ENCODE peak calls at places on chromosomes 4 and X, in nine cellular contexts. C is LHCN-M2; X is stimulated activated CD4-positive, alpha-beta T cell treated with anti-CD3 and anti-CD28 coated beads, TNF-alpha, amount 100 ng/mL, for 4 hours; I is NB4; W is caudate nucleus; Q is OCI-LY7; Z is AG04450; H is fibroblast of lung; U is GM23338. J is an unnamed sample.

GRCh38 chr4:73019462-73020047 is 50.0 kb downstream of the COX18 start:
- DNase-seq in C (peak; percentile 41), X (no peak), I (peak; percentile 46), W (no peak), Q (peak; percentile 61), Z (peak; percentile 7), H (peak; percentile 31), U (peak; percentile 78), J (peak; percentile 56)

GRCh38 chrX:63686878-63687714 is 97.9 kb downstream of the ARHGEF9 start:
- DNase-seq in C (peak; percentile 75), X (no peak), I (peak; percentile 41), W (no peak), Q (peak; percentile 29), Z (peak; percentile 4), H (peak; percentile 32), U (peak; percentile 73), J (peak; percentile 38)

GRCh38 chrX:102720237-102721168 is at the start of gene GPRASP3:
- DNase-seq in C (peak; percentile 67), X (peak; percentile 46), I (no peak), W (peak; percentile 72), Q (no peak), Z (peak; percentile 34), H (peak; percentile 75), U (peak; percentile 74), J (peak; percentile 81)

GRCh38 chrX:35890699-35891098 is 28.8 kb upstream of the CFAP47 start:
- DNase-seq in C (peak; percentile 27), X (no peak), I (peak; percentile 64), W (no peak), Q (peak; percentile 16), Z (no peak), H (peak; percentile 1), U (peak; percentile 71), J (no peak)

GRCh38 chr4:113539408-113539807 is 222.1 kb downstream of the CAMK2D start:
- DNase-seq in C (peak; percentile 62), X (no peak), I (no peak), W (no peak), Q (no peak), Z (peak; percentile 49), H (peak; percentile 86), U (no peak), J (no peak)

GRCh38 chr4:76292730-76293129 is 13.8 kb upstream of the STBD1 start:
- DNase-seq in C (no peak), X (no peak), I (no peak), W (no peak), Q (no peak), Z (no peak), H (no peak), U (no peak), J (no peak)

GRCh38 chr4:91037951-91038350 is 910.8 kb downstream of the CCSER1 start:
- DNase-seq in C (no peak), X (no peak), I (no peak), W (no peak), Q (no peak), Z (no peak), H (no peak), U (no peak), J (no peak)

GRCh38 chr4:156749791-156750403 is 221.7 kb downstream of the PDGFC start:
- DNase-seq in C (no peak), X (no peak), I (no peak), W (no peak), Q (no peak), Z (no peak), H (peak; percentile 50), U (no peak), J (no peak)

GRCh38 chrX:16310326-16310725 is 143.0 kb downstream of the MAGEB17 start:
- DNase-seq in C (no peak), X (no peak), I (no peak), W (no peak), Q (no peak), Z (no peak), H (no peak), U (no peak), J (no peak)

GRCh38 chr4:17657849-17658248 is 43.4 kb downstream of the MED28 start:
- DNase-seq in C (no peak), X (no peak), I (no peak), W (no peak), Q (no peak), Z (no peak), H (no peak), U (no peak), J (no peak)

GRCh38 chr4:138875886-138876608 is 139.5 kb upstream of the NOCT start:
- DNase-seq in C (peak; percentile 70), X (no peak), I (no peak), W (no peak), Q (no peak), Z (peak; percentile 67), H (peak; percentile 96), U (no peak), J (peak; percentile 56)

GRCh38 chr4:48693856-48694574 is 86.1 kb downstream of the FRYL start:
- DNase-seq in C (no peak), X (no peak), I (no peak), W (no peak), Q (no peak), Z (no peak), H (no peak), U (no peak), J (no peak)

GRCh38 chr4:45030059-45030458 is 303.7 kb upstream of the GNPDA2 start:
- DNase-seq in C (no peak), X (no peak), I (no peak), W (no peak), Q (no peak), Z (no peak), H (no peak), U (no peak), J (no peak)

GRCh38 chr4:162237676-162238075 is 73.9 kb upstream of the FSTL5 start:
- DNase-seq in C (no peak), X (no peak), I (no peak), W (no peak), Q (no peak), Z (no peak), H (no peak), U (no peak), J (no peak)

GRCh38 chrX:17559728-17560379 is 177.4 kb upstream of the SCML1 start:
- DNase-seq in C (peak; percentile 87), X (no peak), I (no peak), W (no peak), Q (no peak), Z (peak; percentile 73), H (peak; percentile 92), U (peak; percentile 38), J (peak; percentile 59)

GRCh38 chr4:8608714-8609391 is 16.3 kb downstream of the CPZ start:
- DNase-seq in C (no peak), X (no peak), I (no peak), W (no peak), Q (no peak), Z (no peak), H (no peak), U (no peak), J (no peak)

GRCh38 chrX:68647156-68647957 is at the start of gene STARD8:
- DNase-seq in C (peak; percentile 70), X (no peak), I (no peak), W (no peak), Q (no peak), Z (no peak), H (peak; percentile 61), U (peak; percentile 68), J (peak; percentile 57)

GRCh38 chrX:118255921-118256320 is 90.0 kb upstream of the WDR44 start:
- DNase-seq in C (no peak), X (no peak), I (no peak), W (no peak), Q (no peak), Z (no peak), H (no peak), U (no peak), J (no peak)

GRCh38 chr4:174358823-174359222 is 75.1 kb downstream of the CEP44 start:
- DNase-seq in C (peak; percentile 78), X (no peak), I (peak; percentile 2), W (no peak), Q (no peak), Z (peak; percentile 15), H (peak; percentile 81), U (no peak), J (no peak)

GRCh38 chr4:55075376-55075775 is 50.0 kb downstream of the KDR start:
- DNase-seq in C (no peak), X (no peak), I (no peak), W (no peak), Q (no peak), Z (no peak), H (no peak), U (no peak), J (no peak)

GRCh38 chr4:123363729-123364128 is 32.9 kb upstream of the SPRY1 start:
- DNase-seq in C (no peak), X (no peak), I (no peak), W (no peak), Q (peak; percentile 82), Z (no peak), H (no peak), U (no peak), J (no peak)

GRCh38 chr4:100738388-100739165 is 220.8 kb upstream of the EMCN start:
- DNase-seq in C (peak; percentile 95), X (no peak), I (peak; percentile 3), W (no peak), Q (no peak), Z (peak; percentile 29), H (peak; percentile 98), U (no peak), J (peak; percentile 79)

GRCh38 chr4:145936142-145937020 is 2.2 kb downstream of the ZNF827 start:
- DNase-seq in C (peak; percentile 73), X (peak; percentile 29), I (peak; percentile 8), W (peak; percentile 74), Q (peak; percentile 89), Z (no peak), H (peak; percentile 83), U (peak; percentile 83), J (peak; percentile 79)

GRCh38 chr4:10417720-10418119 is 39.5 kb downstream of the ZNF518B start:
- DNase-seq in C (no peak), X (no peak), I (no peak), W (no peak), Q (no peak), Z (no peak), H (peak; percentile 5), U (no peak), J (peak; percentile 40)

GRCh38 chrX:110759785-110760184 is 35.8 kb downstream of the CHRDL1 start:
- DNase-seq in C (no peak), X (no peak), I (no peak), W (no peak), Q (no peak), Z (no peak), H (peak; percentile 84), U (no peak), J (no peak)

GRCh38 chrX:42839632-42840031 is 61.7 kb upstream of the PPP1R2C start:
- DNase-seq in C (no peak), X (no peak), I (no peak), W (no peak), Q (no peak), Z (no peak), H (no peak), U (no peak), J (no peak)

GRCh38 chr4:8547108-8547911 is 32.9 kb upstream of the GPR78 start:
- DNase-seq in C (peak; percentile 63), X (no peak), I (peak; percentile 72), W (no peak), Q (peak; percentile 5), Z (no peak), H (peak; percentile 67), U (peak; percentile 91), J (no peak)

GRCh38 chr4:184104419-184105101 is 113.1 kb downstream of the ENPP6 start:
- DNase-seq in C (no peak), X (no peak), I (no peak), W (no peak), Q (no peak), Z (no peak), H (peak; percentile 39), U (no peak), J (no peak)

GRCh38 chrX:70769659-70770232 is 138.8 kb downstream of the TEX11 start:
- DNase-seq in C (no peak), X (no peak), I (peak; percentile 5), W (no peak), Q (peak; percentile 10), Z (no peak), H (no peak), U (peak; percentile 4), J (peak; percentile 3)

GRCh38 chrX:10190367-10190766 is 33.6 kb downstream of the CLCN4 start:
- DNase-seq in C (peak; percentile 67), X (no peak), I (peak; percentile 72), W (no peak), Q (peak; percentile 54), Z (peak; percentile 55), H (peak; percentile 73), U (peak; percentile 50), J (peak; percentile 58)

GRCh38 chr4:47831026-47831689 is 6.7 kb downstream of the CORIN start:
- DNase-seq in C (no peak), X (no peak), I (no peak), W (no peak), Q (no peak), Z (no peak), H (no peak), U (no peak), J (no peak)

J was measured in endothelial cell of umbilical vein.